ENCODE peak calls at places on chromosomes 3 and 15, in six cellular contexts. One of them, this sample, is unnamed.
A peak's percentile ranks its signal among the peaks of the same experiment; 100 is the strongest.

GRCh38 chr15:78923480-78924360 is 21.1 kb downstream of the CTSH start:
- DNase-seq in stimulated activated CD8-positive, alpha-beta memory T cell treated with anti-CD3 and anti-CD28 coated beads, Interleukin-15, amount 100 ng/mL, for 4 hours: no peak
- DNase-seq in fibroblast of pulmonary artery: no peak
- DNase-seq in substantia nigra: no peak
- DNase-seq in activated CD8-positive, alpha-beta memory T cell treated with anti-CD3 and anti-CD28 coated beads, Interleukin-2, amount 10 ng/mL, durations not matched to agents 7 days and 5 days: no peak
- DNase-seq in ureter: no peak
- DNase-seq in this sample: no peak

GRCh38 chr3:31959951-31960792 is 20.9 kb downstream of the OSBPL10 start:
- DNase-seq in fibroblast of pulmonary artery: peak; percentile 39
- DNase-seq in activated CD8-positive, alpha-beta memory T cell treated with anti-CD3 and anti-CD28 coated beads, Interleukin-2, amount 10 ng/mL, durations not matched to agents 7 days and 5 days: no peak
- DNase-seq in stimulated activated CD8-positive, alpha-beta memory T cell treated with anti-CD3 and anti-CD28 coated beads, Interleukin-15, amount 100 ng/mL, for 4 hours: no peak
- DNase-seq in substantia nigra: no peak
- DNase-seq in ureter: no peak
- DNase-seq in this sample: no peak

GRCh38 chr15:100786901-100787566 is 92.6 kb upstream of the ALDH1A3 start:
- DNase-seq in ureter: peak; percentile 39
- DNase-seq in stimulated activated CD8-positive, alpha-beta memory T cell treated with anti-CD3 and anti-CD28 coated beads, Interleukin-15, amount 100 ng/mL, for 4 hours: no peak
- DNase-seq in fibroblast of pulmonary artery: no peak
- DNase-seq in substantia nigra: no peak
- DNase-seq in activated CD8-positive, alpha-beta memory T cell treated with anti-CD3 and anti-CD28 coated beads, Interleukin-2, amount 10 ng/mL, durations not matched to agents 7 days and 5 days: peak; percentile 11
- DNase-seq in this sample: peak; percentile 34

GRCh38 chr3:150078983-150079739 is 108.5 kb upstream of the PFN2 start:
- DNase-seq in substantia nigra: no peak
- DNase-seq in activated CD8-positive, alpha-beta memory T cell treated with anti-CD3 and anti-CD28 coated beads, Interleukin-2, amount 10 ng/mL, durations not matched to agents 7 days and 5 days: no peak
- DNase-seq in ureter: peak; percentile 59
- DNase-seq in stimulated activated CD8-positive, alpha-beta memory T cell treated with anti-CD3 and anti-CD28 coated beads, Interleukin-15, amount 100 ng/mL, for 4 hours: no peak
- DNase-seq in fibroblast of pulmonary artery: peak; percentile 88
- DNase-seq in this sample: no peak

GRCh38 chr15:78915341-78916087 is 29.3 kb downstream of the CTSH start:
- DNase-seq in stimulated activated CD8-positive, alpha-beta memory T cell treated with anti-CD3 and anti-CD28 coated beads, Interleukin-15, amount 100 ng/mL, for 4 hours: no peak
- DNase-seq in activated CD8-positive, alpha-beta memory T cell treated with anti-CD3 and anti-CD28 coated beads, Interleukin-2, amount 10 ng/mL, durations not matched to agents 7 days and 5 days: no peak
- DNase-seq in fibroblast of pulmonary artery: peak; percentile 33
- DNase-seq in ureter: no peak
- DNase-seq in substantia nigra: peak; percentile 42
- DNase-seq in this sample: no peak

GRCh38 chr3:32814371-32814770 is 3.4 kb upstream of the TRIM71 start:
- DNase-seq in fibroblast of pulmonary artery: no peak
- DNase-seq in ureter: no peak
- DNase-seq in substantia nigra: no peak
- DNase-seq in activated CD8-positive, alpha-beta memory T cell treated with anti-CD3 and anti-CD28 coated beads, Interleukin-2, amount 10 ng/mL, durations not matched to agents 7 days and 5 days: no peak
- DNase-seq in stimulated activated CD8-positive, alpha-beta memory T cell treated with anti-CD3 and anti-CD28 coated beads, Interleukin-15, amount 100 ng/mL, for 4 hours: no peak
- DNase-seq in this sample: no peak

GRCh38 chr15:66774001-66774814 is 72.2 kb downstream of the SMAD6 start:
- DNase-seq in fibroblast of pulmonary artery: peak; percentile 73
- DNase-seq in activated CD8-positive, alpha-beta memory T cell treated with anti-CD3 and anti-CD28 coated beads, Interleukin-2, amount 10 ng/mL, durations not matched to agents 7 days and 5 days: peak; percentile 67
- DNase-seq in stimulated activated CD8-positive, alpha-beta memory T cell treated with anti-CD3 and anti-CD28 coated beads, Interleukin-15, amount 100 ng/mL, for 4 hours: peak; percentile 1
- DNase-seq in substantia nigra: peak; percentile 55
- DNase-seq in ureter: peak; percentile 92
- DNase-seq in this sample: peak; percentile 88

GRCh38 chr15:76642671-76643070 is 262.5 kb downstream of the SCAPER start:
- DNase-seq in fibroblast of pulmonary artery: peak; percentile 3
- DNase-seq in activated CD8-positive, alpha-beta memory T cell treated with anti-CD3 and anti-CD28 coated beads, Interleukin-2, amount 10 ng/mL, durations not matched to agents 7 days and 5 days: no peak
- DNase-seq in ureter: no peak
- DNase-seq in stimulated activated CD8-positive, alpha-beta memory T cell treated with anti-CD3 and anti-CD28 coated beads, Interleukin-15, amount 100 ng/mL, for 4 hours: no peak
- DNase-seq in substantia nigra: no peak
- DNase-seq in this sample: no peak

GRCh38 chr3:13023251-13024055 is 49.8 kb downstream of the IQSEC1 start:
- DNase-seq in stimulated activated CD8-positive, alpha-beta memory T cell treated with anti-CD3 and anti-CD28 coated beads, Interleukin-15, amount 100 ng/mL, for 4 hours: no peak
- DNase-seq in activated CD8-positive, alpha-beta memory T cell treated with anti-CD3 and anti-CD28 coated beads, Interleukin-2, amount 10 ng/mL, durations not matched to agents 7 days and 5 days: no peak
- DNase-seq in ureter: no peak
- DNase-seq in fibroblast of pulmonary artery: no peak
- DNase-seq in substantia nigra: no peak
- DNase-seq in this sample: no peak

GRCh38 chr15:42027521-42027920 is 6.7 kb upstream of the PLA2G4E start:
- DNase-seq in activated CD8-positive, alpha-beta memory T cell treated with anti-CD3 and anti-CD28 coated beads, Interleukin-2, amount 10 ng/mL, durations not matched to agents 7 days and 5 days: no peak
- DNase-seq in substantia nigra: no peak
- DNase-seq in stimulated activated CD8-positive, alpha-beta memory T cell treated with anti-CD3 and anti-CD28 coated beads, Interleukin-15, amount 100 ng/mL, for 4 hours: no peak
- DNase-seq in fibroblast of pulmonary artery: no peak
- DNase-seq in ureter: no peak
- DNase-seq in this sample: no peak

GRCh38 chr15:99105516-99106341 is 849 bp downstream of the SYNM start:
- DNase-seq in substantia nigra: no peak
- DNase-seq in activated CD8-positive, alpha-beta memory T cell treated with anti-CD3 and anti-CD28 coated beads, Interleukin-2, amount 10 ng/mL, durations not matched to agents 7 days and 5 days: peak; percentile 52
- DNase-seq in ureter: no peak
- DNase-seq in stimulated activated CD8-positive, alpha-beta memory T cell treated with anti-CD3 and anti-CD28 coated beads, Interleukin-15, amount 100 ng/mL, for 4 hours: no peak
- DNase-seq in fibroblast of pulmonary artery: peak; percentile 63
- DNase-seq in this sample: peak; percentile 58

GRCh38 chr3:122800031-122800430 is 5.2 kb downstream of the SLC49A4 start:
- DNase-seq in substantia nigra: no peak
- DNase-seq in activated CD8-positive, alpha-beta memory T cell treated with anti-CD3 and anti-CD28 coated beads, Interleukin-2, amount 10 ng/mL, durations not matched to agents 7 days and 5 days: no peak
- DNase-seq in stimulated activated CD8-positive, alpha-beta memory T cell treated with anti-CD3 and anti-CD28 coated beads, Interleukin-15, amount 100 ng/mL, for 4 hours: no peak
- DNase-seq in ureter: no peak
- DNase-seq in fibroblast of pulmonary artery: no peak
- DNase-seq in this sample: no peak

GRCh38 chr3:352599-352998 is 156.0 kb downstream of the CHL1 start:
- DNase-seq in stimulated activated CD8-positive, alpha-beta memory T cell treated with anti-CD3 and anti-CD28 coated beads, Interleukin-15, amount 100 ng/mL, for 4 hours: no peak
- DNase-seq in substantia nigra: no peak
- DNase-seq in ureter: no peak
- DNase-seq in fibroblast of pulmonary artery: no peak
- DNase-seq in activated CD8-positive, alpha-beta memory T cell treated with anti-CD3 and anti-CD28 coated beads, Interleukin-2, amount 10 ng/mL, durations not matched to agents 7 days and 5 days: no peak
- DNase-seq in this sample: no peak

GRCh38 chr3:112619295-112619694 is 21.6 kb downstream of the CCDC80 start:
- DNase-seq in activated CD8-positive, alpha-beta memory T cell treated with anti-CD3 and anti-CD28 coated beads, Interleukin-2, amount 10 ng/mL, durations not matched to agents 7 days and 5 days: no peak
- DNase-seq in ureter: no peak
- DNase-seq in substantia nigra: no peak
- DNase-seq in stimulated activated CD8-positive, alpha-beta memory T cell treated with anti-CD3 and anti-CD28 coated beads, Interleukin-15, amount 100 ng/mL, for 4 hours: no peak
- DNase-seq in fibroblast of pulmonary artery: no peak
- DNase-seq in this sample: no peak

GRCh38 chr3:170862618-170863374 is 7.2 kb downstream of the RPL22L1 start:
- DNase-seq in activated CD8-positive, alpha-beta memory T cell treated with anti-CD3 and anti-CD28 coated beads, Interleukin-2, amount 10 ng/mL, durations not matched to agents 7 days and 5 days: no peak
- DNase-seq in stimulated activated CD8-positive, alpha-beta memory T cell treated with anti-CD3 and anti-CD28 coated beads, Interleukin-15, amount 100 ng/mL, for 4 hours: no peak
- DNase-seq in fibroblast of pulmonary artery: peak; percentile 55
- DNase-seq in substantia nigra: no peak
- DNase-seq in ureter: no peak
- DNase-seq in this sample: no peak

GRCh38 chr3:126816956-126817777 is 113.1 kb downstream of the CHCHD6 start:
- DNase-seq in substantia nigra: no peak
- DNase-seq in activated CD8-positive, alpha-beta memory T cell treated with anti-CD3 and anti-CD28 coated beads, Interleukin-2, amount 10 ng/mL, durations not matched to agents 7 days and 5 days: peak; percentile 31
- DNase-seq in stimulated activated CD8-positive, alpha-beta memory T cell treated with anti-CD3 and anti-CD28 coated beads, Interleukin-15, amount 100 ng/mL, for 4 hours: no peak
- DNase-seq in fibroblast of pulmonary artery: peak; percentile 35
- DNase-seq in ureter: peak; percentile 34
- DNase-seq in this sample: no peak

GRCh38 chr15:66164788-66165187 is 88.8 kb downstream of the MEGF11 start:
- DNase-seq in fibroblast of pulmonary artery: no peak
- DNase-seq in stimulated activated CD8-positive, alpha-beta memory T cell treated with anti-CD3 and anti-CD28 coated beads, Interleukin-15, amount 100 ng/mL, for 4 hours: no peak
- DNase-seq in activated CD8-positive, alpha-beta memory T cell treated with anti-CD3 and anti-CD28 coated beads, Interleukin-2, amount 10 ng/mL, durations not matched to agents 7 days and 5 days: no peak
- DNase-seq in ureter: no peak
- DNase-seq in substantia nigra: no peak
- DNase-seq in this sample: no peak

GRCh38 chr3:159189994-159190669 is 388.3 kb downstream of the MFSD1 start:
- DNase-seq in activated CD8-positive, alpha-beta memory T cell treated with anti-CD3 and anti-CD28 coated beads, Interleukin-2, amount 10 ng/mL, durations not matched to agents 7 days and 5 days: no peak
- DNase-seq in substantia nigra: no peak
- DNase-seq in stimulated activated CD8-positive, alpha-beta memory T cell treated with anti-CD3 and anti-CD28 coated beads, Interleukin-15, amount 100 ng/mL, for 4 hours: no peak
- DNase-seq in ureter: no peak
- DNase-seq in fibroblast of pulmonary artery: peak; percentile 26
- DNase-seq in this sample: no peak

GRCh38 chr3:150296966-150297365 is 111.1 kb upstream of the TSC22D2 start:
- DNase-seq in stimulated activated CD8-positive, alpha-beta memory T cell treated with anti-CD3 and anti-CD28 coated beads, Interleukin-15, amount 100 ng/mL, for 4 hours: no peak
- DNase-seq in substantia nigra: no peak
- DNase-seq in ureter: no peak
- DNase-seq in fibroblast of pulmonary artery: no peak
- DNase-seq in activated CD8-positive, alpha-beta memory T cell treated with anti-CD3 and anti-CD28 coated beads, Interleukin-2, amount 10 ng/mL, durations not matched to agents 7 days and 5 days: no peak
- DNase-seq in this sample: no peak

GRCh38 chr3:30232142-30232541 is 374.3 kb upstream of the TGFBR2 start:
- DNase-seq in substantia nigra: no peak
- DNase-seq in fibroblast of pulmonary artery: peak; percentile 29
- DNase-seq in ureter: peak; percentile 48
- DNase-seq in stimulated activated CD8-positive, alpha-beta memory T cell treated with anti-CD3 and anti-CD28 coated beads, Interleukin-15, amount 100 ng/mL, for 4 hours: no peak
- DNase-seq in activated CD8-positive, alpha-beta memory T cell treated with anti-CD3 and anti-CD28 coated beads, Interleukin-2, amount 10 ng/mL, durations not matched to agents 7 days and 5 days: no peak
- DNase-seq in this sample: peak; percentile 77

GRCh38 chr15:100235030-100235617 is 106.7 kb downstream of the ADAMTS17 start:
- DNase-seq in substantia nigra: no peak
- DNase-seq in ureter: no peak
- DNase-seq in activated CD8-positive, alpha-beta memory T cell treated with anti-CD3 and anti-CD28 coated beads, Interleukin-2, amount 10 ng/mL, durations not matched to agents 7 days and 5 days: no peak
- DNase-seq in stimulated activated CD8-positive, alpha-beta memory T cell treated with anti-CD3 and anti-CD28 coated beads, Interleukin-15, amount 100 ng/mL, for 4 hours: no peak
- DNase-seq in fibroblast of pulmonary artery: peak; percentile 95
- DNase-seq in this sample: peak; percentile 77

GRCh38 chr15:100349321-100349695 is 7.5 kb upstream of the ADAMTS17 start:
- DNase-seq in ureter: no peak
- DNase-seq in substantia nigra: no peak
- DNase-seq in fibroblast of pulmonary artery: no peak
- DNase-seq in activated CD8-positive, alpha-beta memory T cell treated with anti-CD3 and anti-CD28 coated beads, Interleukin-2, amount 10 ng/mL, durations not matched to agents 7 days and 5 days: no peak
- DNase-seq in stimulated activated CD8-positive, alpha-beta memory T cell treated with anti-CD3 and anti-CD28 coated beads, Interleukin-15, amount 100 ng/mL, for 4 hours: no peak
- DNase-seq in this sample: no peak

GRCh38 chr15:88739541-88739940 is 63.7 kb upstream of the ACAN start:
- DNase-seq in fibroblast of pulmonary artery: no peak
- DNase-seq in ureter: no peak
- DNase-seq in stimulated activated CD8-positive, alpha-beta memory T cell treated with anti-CD3 and anti-CD28 coated beads, Interleukin-15, amount 100 ng/mL, for 4 hours: no peak
- DNase-seq in activated CD8-positive, alpha-beta memory T cell treated with anti-CD3 and anti-CD28 coated beads, Interleukin-2, amount 10 ng/mL, durations not matched to agents 7 days and 5 days: no peak
- DNase-seq in substantia nigra: no peak
- DNase-seq in this sample: no peak

GRCh38 chr3:185734725-185735096 is 90.1 kb downstream of the IGF2BP2 start:
- DNase-seq in activated CD8-positive, alpha-beta memory T cell treated with anti-CD3 and anti-CD28 coated beads, Interleukin-2, amount 10 ng/mL, durations not matched to agents 7 days and 5 days: no peak
- DNase-seq in stimulated activated CD8-positive, alpha-beta memory T cell treated with anti-CD3 and anti-CD28 coated beads, Interleukin-15, amount 100 ng/mL, for 4 hours: no peak
- DNase-seq in ureter: no peak
- DNase-seq in substantia nigra: no peak
- DNase-seq in fibroblast of pulmonary artery: no peak
- DNase-seq in this sample: no peak

GRCh38 chr3:42497009-42497731 is 5.3 kb upstream of the VIPR1 start:
- DNase-seq in fibroblast of pulmonary artery: peak; percentile 85
- DNase-seq in stimulated activated CD8-positive, alpha-beta memory T cell treated with anti-CD3 and anti-CD28 coated beads, Interleukin-15, amount 100 ng/mL, for 4 hours: no peak
- DNase-seq in activated CD8-positive, alpha-beta memory T cell treated with anti-CD3 and anti-CD28 coated beads, Interleukin-2, amount 10 ng/mL, durations not matched to agents 7 days and 5 days: peak; percentile 35
- DNase-seq in ureter: peak; percentile 46
- DNase-seq in substantia nigra: no peak
- DNase-seq in this sample: peak; percentile 36

GRCh38 chr3:140910860-140911259 is 30.8 kb upstream of the SLC25A36 start:
- DNase-seq in ureter: no peak
- DNase-seq in stimulated activated CD8-positive, alpha-beta memory T cell treated with anti-CD3 and anti-CD28 coated beads, Interleukin-15, amount 100 ng/mL, for 4 hours: no peak
- DNase-seq in activated CD8-positive, alpha-beta memory T cell treated with anti-CD3 and anti-CD28 coated beads, Interleukin-2, amount 10 ng/mL, durations not matched to agents 7 days and 5 days: no peak
- DNase-seq in substantia nigra: peak; percentile 15
- DNase-seq in fibroblast of pulmonary artery: peak; percentile 27
- DNase-seq in this sample: no peak

GRCh38 chr3:71879089-71879488 is 94.1 kb upstream of the PROK2 start:
- DNase-seq in activated CD8-positive, alpha-beta memory T cell treated with anti-CD3 and anti-CD28 coated beads, Interleukin-2, amount 10 ng/mL, durations not matched to agents 7 days and 5 days: no peak
- DNase-seq in substantia nigra: no peak
- DNase-seq in ureter: no peak
- DNase-seq in fibroblast of pulmonary artery: no peak
- DNase-seq in stimulated activated CD8-positive, alpha-beta memory T cell treated with anti-CD3 and anti-CD28 coated beads, Interleukin-15, amount 100 ng/mL, for 4 hours: no peak
- DNase-seq in this sample: no peak

GRCh38 chr3:106117490-106117858 is 248.7 kb upstream of the CBLB start:
- DNase-seq in activated CD8-positive, alpha-beta memory T cell treated with anti-CD3 and anti-CD28 coated beads, Interleukin-2, amount 10 ng/mL, durations not matched to agents 7 days and 5 days: no peak
- DNase-seq in substantia nigra: no peak
- DNase-seq in ureter: no peak
- DNase-seq in fibroblast of pulmonary artery: no peak
- DNase-seq in stimulated activated CD8-positive, alpha-beta memory T cell treated with anti-CD3 and anti-CD28 coated beads, Interleukin-15, amount 100 ng/mL, for 4 hours: no peak
- DNase-seq in this sample: no peak

GRCh38 chr15:100220058-100220728 is 121.6 kb downstream of the ADAMTS17 start:
- DNase-seq in activated CD8-positive, alpha-beta memory T cell treated with anti-CD3 and anti-CD28 coated beads, Interleukin-2, amount 10 ng/mL, durations not matched to agents 7 days and 5 days: no peak
- DNase-seq in stimulated activated CD8-positive, alpha-beta memory T cell treated with anti-CD3 and anti-CD28 coated beads, Interleukin-15, amount 100 ng/mL, for 4 hours: no peak
- DNase-seq in fibroblast of pulmonary artery: no peak
- DNase-seq in substantia nigra: no peak
- DNase-seq in ureter: no peak
- DNase-seq in this sample: no peak

GRCh38 chr3:129160891-129161859 is at the start of gene ISY1:
- DNase-seq in stimulated activated CD8-positive, alpha-beta memory T cell treated with anti-CD3 and anti-CD28 coated beads, Interleukin-15, amount 100 ng/mL, for 4 hours: peak; percentile 74
- DNase-seq in activated CD8-positive, alpha-beta memory T cell treated with anti-CD3 and anti-CD28 coated beads, Interleukin-2, amount 10 ng/mL, durations not matched to agents 7 days and 5 days: peak; percentile 93
- DNase-seq in substantia nigra: peak; percentile 86
- DNase-seq in ureter: peak; percentile 92
- DNase-seq in fibroblast of pulmonary artery: peak; percentile 98
- DNase-seq in this sample: peak; percentile 92

GRCh38 chr3:52606373-52607085 is 70.1 kb downstream of the UQCC5 start:
- DNase-seq in stimulated activated CD8-positive, alpha-beta memory T cell treated with anti-CD3 and anti-CD28 coated beads, Interleukin-15, amount 100 ng/mL, for 4 hours: no peak
- DNase-seq in fibroblast of pulmonary artery: peak; percentile 54
- DNase-seq in substantia nigra: peak; percentile 23
- DNase-seq in activated CD8-positive, alpha-beta memory T cell treated with anti-CD3 and anti-CD28 coated beads, Interleukin-2, amount 10 ng/mL, durations not matched to agents 7 days and 5 days: no peak
- DNase-seq in ureter: peak; percentile 49
- DNase-seq in this sample: no peak

GRCh38 chr15:39887211-39887610 is 32.9 kb downstream of the GPR176 start:
- DNase-seq in fibroblast of pulmonary artery: no peak
- DNase-seq in activated CD8-positive, alpha-beta memory T cell treated with anti-CD3 and anti-CD28 coated beads, Interleukin-2, amount 10 ng/mL, durations not matched to agents 7 days and 5 days: no peak
- DNase-seq in ureter: no peak
- DNase-seq in substantia nigra: no peak
- DNase-seq in stimulated activated CD8-positive, alpha-beta memory T cell treated with anti-CD3 and anti-CD28 coated beads, Interleukin-15, amount 100 ng/mL, for 4 hours: no peak
- DNase-seq in this sample: no peak

GRCh38 chr3:196604548-196604947 is 34.9 kb upstream of the NRROS start:
- DNase-seq in fibroblast of pulmonary artery: no peak
- DNase-seq in substantia nigra: no peak
- DNase-seq in ureter: no peak
- DNase-seq in stimulated activated CD8-positive, alpha-beta memory T cell treated with anti-CD3 and anti-CD28 coated beads, Interleukin-15, amount 100 ng/mL, for 4 hours: no peak
- DNase-seq in activated CD8-positive, alpha-beta memory T cell treated with anti-CD3 and anti-CD28 coated beads, Interleukin-2, amount 10 ng/mL, durations not matched to agents 7 days and 5 days: peak; percentile 76
- DNase-seq in this sample: no peak

GRCh38 chr3:110731148-110731547 is 340.5 kb upstream of the NECTIN3 start:
- DNase-seq in fibroblast of pulmonary artery: peak; percentile 13
- DNase-seq in ureter: no peak
- DNase-seq in substantia nigra: no peak
- DNase-seq in activated CD8-positive, alpha-beta memory T cell treated with anti-CD3 and anti-CD28 coated beads, Interleukin-2, amount 10 ng/mL, durations not matched to agents 7 days and 5 days: no peak
- DNase-seq in stimulated activated CD8-positive, alpha-beta memory T cell treated with anti-CD3 and anti-CD28 coated beads, Interleukin-15, amount 100 ng/mL, for 4 hours: no peak
- DNase-seq in this sample: no peak

GRCh38 chr3:188339410-188340295 is 185.7 kb downstream of the LPP start:
- DNase-seq in fibroblast of pulmonary artery: no peak
- DNase-seq in ureter: no peak
- DNase-seq in substantia nigra: no peak
- DNase-seq in activated CD8-positive, alpha-beta memory T cell treated with anti-CD3 and anti-CD28 coated beads, Interleukin-2, amount 10 ng/mL, durations not matched to agents 7 days and 5 days: peak; percentile 63
- DNase-seq in stimulated activated CD8-positive, alpha-beta memory T cell treated with anti-CD3 and anti-CD28 coated beads, Interleukin-15, amount 100 ng/mL, for 4 hours: no peak
- DNase-seq in this sample: no peak

GRCh38 chr15:64915518-64916227 is 4.0 kb downstream of the ANKDD1A start:
- DNase-seq in substantia nigra: no peak
- DNase-seq in ureter: no peak
- DNase-seq in stimulated activated CD8-positive, alpha-beta memory T cell treated with anti-CD3 and anti-CD28 coated beads, Interleukin-15, amount 100 ng/mL, for 4 hours: no peak
- DNase-seq in fibroblast of pulmonary artery: no peak
- DNase-seq in activated CD8-positive, alpha-beta memory T cell treated with anti-CD3 and anti-CD28 coated beads, Interleukin-2, amount 10 ng/mL, durations not matched to agents 7 days and 5 days: no peak
- DNase-seq in this sample: no peak

GRCh38 chr3:51874411-51874810 is 990 bp downstream of the IQCF5 start:
- DNase-seq in substantia nigra: no peak
- DNase-seq in ureter: no peak
- DNase-seq in activated CD8-positive, alpha-beta memory T cell treated with anti-CD3 and anti-CD28 coated beads, Interleukin-2, amount 10 ng/mL, durations not matched to agents 7 days and 5 days: no peak
- DNase-seq in stimulated activated CD8-positive, alpha-beta memory T cell treated with anti-CD3 and anti-CD28 coated beads, Interleukin-15, amount 100 ng/mL, for 4 hours: no peak
- DNase-seq in fibroblast of pulmonary artery: no peak
- DNase-seq in this sample: no peak

GRCh38 chr3:190038050-190038631 is 82.6 kb downstream of the P3H2 start:
- DNase-seq in stimulated activated CD8-positive, alpha-beta memory T cell treated with anti-CD3 and anti-CD28 coated beads, Interleukin-15, amount 100 ng/mL, for 4 hours: no peak
- DNase-seq in activated CD8-positive, alpha-beta memory T cell treated with anti-CD3 and anti-CD28 coated beads, Interleukin-2, amount 10 ng/mL, durations not matched to agents 7 days and 5 days: no peak
- DNase-seq in substantia nigra: no peak
- DNase-seq in fibroblast of pulmonary artery: peak; percentile 78
- DNase-seq in ureter: peak; percentile 85
- DNase-seq in this sample: no peak

GRCh38 chr3:197595470-197596185 is 39.9 kb upstream of the BDH1 start:
- DNase-seq in fibroblast of pulmonary artery: no peak
- DNase-seq in stimulated activated CD8-positive, alpha-beta memory T cell treated with anti-CD3 and anti-CD28 coated beads, Interleukin-15, amount 100 ng/mL, for 4 hours: no peak
- DNase-seq in activated CD8-positive, alpha-beta memory T cell treated with anti-CD3 and anti-CD28 coated beads, Interleukin-2, amount 10 ng/mL, durations not matched to agents 7 days and 5 days: no peak
- DNase-seq in ureter: no peak
- DNase-seq in substantia nigra: no peak
- DNase-seq in this sample: peak; percentile 26

GRCh38 chr3:72888546-72889309 is 882 bp downstream of the GXYLT2 start:
- DNase-seq in fibroblast of pulmonary artery: peak; percentile 46
- DNase-seq in substantia nigra: no peak
- DNase-seq in stimulated activated CD8-positive, alpha-beta memory T cell treated with anti-CD3 and anti-CD28 coated beads, Interleukin-15, amount 100 ng/mL, for 4 hours: no peak
- DNase-seq in activated CD8-positive, alpha-beta memory T cell treated with anti-CD3 and anti-CD28 coated beads, Interleukin-2, amount 10 ng/mL, durations not matched to agents 7 days and 5 days: no peak
- DNase-seq in ureter: no peak
- DNase-seq in this sample: no peak